ENCODE peak calls at places on chromosomes 4 and X, in five cellular contexts. Q is kidney; J is heart left ventricle; A is stimulated activated CD8-positive, alpha-beta memory T cell treated with anti-CD3 and anti-CD28 coated beads, Interleukin-7, amount 100 ng/mL, for 24 hours; B is stimulated activated CD4-positive, alpha-beta T cell treated with anti-CD3 and anti-CD28 coated beads, TNF-alpha, amount 100 ng/mL, for 4 hours. D is an unnamed sample.

GRCh38 chrX:64975491-64975890 is 759 bp downstream of the ZC4H2 start:
- DNase-seq in Q (peak), A (no peak), J (peak), B (peak), D (no peak)

GRCh38 chrX:116427976-116428375 is 8.4 kb upstream of the SLC6A14 start:
- DNase-seq in J (no peak), A (no peak), B (no peak), Q (no peak), D (no peak)

GRCh38 chrX:64306712-64307111 is 76.3 kb upstream of the ASB12 start:
- DNase-seq in Q (no peak), B (no peak), A (no peak), J (no peak), D (no peak)

GRCh38 chr4:173998471-173999144 is 284.9 kb downstream of the FBXO8 start:
- DNase-seq in J (no peak), Q (no peak), A (no peak), B (no peak), D (no peak)

GRCh38 chr4:11497972-11498371 is 69.3 kb upstream of the HS3ST1 start:
- DNase-seq in B (no peak), Q (no peak), A (no peak), J (no peak), D (no peak)

GRCh38 chr4:41709844-41710481 is 38.6 kb downstream of the PHOX2B start:
- DNase-seq in J (no peak), Q (no peak), A (no peak), B (no peak), D (no peak)

GRCh38 chrX:4809571-4809970 is 1096.1 kb upstream of the PRKX start:
- DNase-seq in J (no peak), A (no peak), Q (no peak), B (no peak), D (no peak)

GRCh38 chr4:71130827-71131603 is 137.6 kb downstream of the DCK start:
- DNase-seq in B (no peak), A (no peak), J (no peak), Q (no peak), D (no peak)

GRCh38 chrX:57595381-57595811 is 3.6 kb downstream of the ZXDB start:
- DNase-seq in Q (no peak), B (no peak), J (no peak), A (no peak), D (no peak)

GRCh38 chr4:7240341-7240740 is 48.0 kb downstream of the SORCS2 start:
- DNase-seq in Q (peak), J (no peak), A (no peak), B (no peak), D (no peak)

GRCh38 chrX:118039591-118039990 is 77.0 kb downstream of the KLHL13 start:
- DNase-seq in J (no peak), Q (no peak), A (no peak), B (no peak), D (no peak)

GRCh38 chrX:107483976-107484726 is 34.7 kb downstream of the FRMPD3 start:
- DNase-seq in B (no peak), J (no peak), A (no peak), Q (no peak), D (no peak)

GRCh38 chr4:13481569-13481968 is 2.6 kb downstream of the RAB28 start:
- DNase-seq in Q (no peak), J (no peak), A (no peak), B (no peak), D (no peak)

GRCh38 chr4:23978031-23978430 is 88.2 kb upstream of the PPARGC1A start:
- DNase-seq in Q (no peak), J (no peak), A (no peak), B (no peak), D (no peak)

GRCh38 chr4:7955393-7955792 is 15.7 kb upstream of the AFAP1 start:
- DNase-seq in A (no peak), J (no peak), B (no peak), Q (no peak), D (no peak)

GRCh38 chrX:120536056-120536455 is 24.7 kb downstream of the CUL4B start:
- DNase-seq in B (no peak), Q (no peak), J (no peak), A (no peak), D (no peak)

GRCh38 chrX:132270699-132271098 is 51.5 kb upstream of the RAP2C start:
- DNase-seq in A (no peak), Q (no peak), B (no peak), J (peak), D (no peak)

GRCh38 chr4:87011340-87012034 is 76.7 kb downstream of the AFF1 start:
- DNase-seq in A (no peak), B (no peak), J (no peak), Q (no peak), D (no peak)

D was measured in omental fat pad.